ENCODE peak calls at places on chromosomes 4 and X, in four cellular contexts. Y is IMR-90, C is NCI-H1694 treated with DMSO at 0.1 percent for 48 hours, H is posterior cingulate gyrus. I is an unnamed sample.

GRCh38 chrX:15680401-15680800 is 15.8 kb upstream of the CLTRN start:
- DNase-seq in Y (peak), C (no peak), H (no peak), I (no peak)

GRCh38 chrX:120791013-120791643 is 84.5 kb downstream of the CT47B1 start:
- DNase-seq in Y (peak), C (no peak), H (no peak), I (peak)

GRCh38 chrX:46400530-46400929 is 144.7 kb downstream of the ZNF674 start:
- DNase-seq in Y (no peak), C (no peak), H (no peak), I (no peak)

GRCh38 chr4:123876640-123877039 is 480.0 kb downstream of the SPRY1 start:
- DNase-seq in Y (no peak), C (no peak), H (no peak), I (no peak)

GRCh38 chr4:41957634-41958033 is 22.4 kb downstream of the TMEM33 start:
- DNase-seq in Y (peak), C (no peak), H (no peak), I (no peak)

GRCh38 chr4:168188754-168189153 is 96.4 kb downstream of the ANXA10 start:
- DNase-seq in Y (no peak), C (no peak), H (no peak), I (no peak)

GRCh38 chr4:40190880-40191815 is 5.7 kb upstream of the RHOH start:
- DNase-seq in Y (no peak), C (no peak), H (no peak), I (no peak)

GRCh38 chr4:38323141-38323634 is 340.8 kb upstream of the KLF3 start:
- DNase-seq in Y (peak), C (no peak), H (no peak), I (peak)

GRCh38 chr4:16162891-16163290 is 63.4 kb downstream of the TAPT1 start:
- DNase-seq in Y (no peak), C (no peak), H (no peak), I (no peak)

GRCh38 chr4:19693949-19694597 is 557.6 kb upstream of the SLIT2 start:
- DNase-seq in Y (no peak), C (no peak), H (no peak), I (no peak)

GRCh38 chrX:39750246-39750790 is 347.4 kb downstream of the BCOR start:
- DNase-seq in Y (no peak), C (no peak), H (no peak), I (no peak)

GRCh38 chr4:17286737-17287460 is 225.0 kb downstream of the QDPR start:
- DNase-seq in Y (no peak), C (no peak), H (no peak), I (no peak)

GRCh38 chr4:55445921-55446577 is 50.3 kb downstream of the TMEM165 start:
- DNase-seq in Y (peak), C (no peak), H (no peak), I (no peak)

GRCh38 chrX:44675364-44676024 is 132.8 kb upstream of the FUNDC1 start:
- DNase-seq in Y (peak), C (peak), H (peak), I (peak)

GRCh38 chr4:121951570-121952110 is at the start of gene TRPC3:
- DNase-seq in Y (peak), C (no peak), H (peak), I (no peak)

GRCh38 chr4:87979810-87980209 is 4.3 kb downstream of the SPP1 start:
- DNase-seq in Y (no peak), C (no peak), H (no peak), I (no peak)

GRCh38 chr4:131344761-131345160 is 1804.3 kb upstream of the PCDH10 start:
- DNase-seq in Y (no peak), C (no peak), H (no peak), I (no peak)

GRCh38 chrX:15529165-15529564 is 28.6 kb downstream of the BMX start:
- DNase-seq in Y (no peak), C (no peak), H (no peak), I (no peak)

GRCh38 chr4:47469951-47470350 is 6.4 kb upstream of the COMMD8 start:
- DNase-seq in Y (peak), C (no peak), H (no peak), I (no peak)

GRCh38 chrX:53456254-53456653 is 22.1 kb upstream of the HSD17B10 start:
- DNase-seq in Y (peak), C (no peak), H (no peak), I (no peak)

GRCh38 chrX:152725409-152725808 is 8.1 kb downstream of the CSAG1 start:
- DNase-seq in Y (no peak), C (no peak), H (no peak), I (no peak)

GRCh38 chr4:159267940-159268327 is 165.1 kb downstream of the RAPGEF2 start:
- DNase-seq in Y (no peak), C (no peak), H (no peak), I (no peak)

I was measured in NCI-H446.